ENCODE peak calls at places on chromosomes 16 and 17, in seven cellular contexts. H is OCI-LY7, T is psoas muscle, Y is breast epithelium, X is left ventricle myocardium inferior, S is adrenal gland, F is GM12865. U is an unnamed sample.

GRCh38 chr17:42698736-42699414 is 16.5 kb downstream of the CNTNAP1 start:
- DNase-seq in T (no peak), Y (no peak), F (no peak), H (no peak), X (peak; percentile 28), S (peak; percentile 77), U (no peak)

GRCh38 chr16:2160915-2161551 is 5.5 kb downstream of the TRAF7 start:
- DNase-seq in H (no peak), X (peak; percentile 58), T (peak; percentile 80), F (peak; percentile 79), Y (no peak), S (no peak), U (no peak)

GRCh38 chr16:11547517-11547916 is 39.2 kb downstream of the LITAF start:
- DNase-seq in S (no peak), H (no peak), T (no peak), F (no peak), X (no peak), Y (peak; percentile 61), U (no peak)

GRCh38 chr16:74271879-74272278 is 24.7 kb upstream of the PSMD7 start:
- DNase-seq in F (no peak), H (no peak), Y (no peak), X (no peak), S (no peak), T (no peak), U (no peak)

GRCh38 chr16:86427327-86427935 is 82.9 kb upstream of the FOXF1 start:
- DNase-seq in F (no peak), X (no peak), T (no peak), Y (no peak), S (no peak), H (no peak), U (no peak)

GRCh38 chr17:45782889-45783592 is 1.1 kb upstream of the CRHR1 start:
- DNase-seq in H (no peak), F (no peak), T (peak; percentile 35), S (peak; percentile 4), Y (no peak), X (no peak), U (no peak)

GRCh38 chr16:58021661-58022551 is 3.6 kb upstream of the MMP15 start:
- DNase-seq in X (peak; percentile 11), T (no peak), F (no peak), S (no peak), H (no peak), Y (no peak), U (no peak)

GRCh38 chr17:73343168-73343634 is 31.4 kb upstream of the CDC42EP4 start:
- DNase-seq in Y (peak; percentile 59), T (peak; percentile 65), H (no peak), S (no peak), F (no peak), X (peak; percentile 69), U (peak; percentile 89)

GRCh38 chr16:89890200-89890599 is 16.8 kb downstream of the TCF25 start:
- DNase-seq in F (no peak), X (no peak), Y (no peak), T (no peak), S (peak; percentile 29), H (no peak), U (no peak)

GRCh38 chr17:48444531-48445247 is 14.7 kb upstream of the SKAP1 start:
- DNase-seq in T (no peak), S (no peak), Y (no peak), H (peak; percentile 45), X (no peak), F (peak; percentile 42), U (peak; percentile 63)

GRCh38 chr16:2023098-2023925 is 3.4 kb upstream of the NHERF2 start:
- DNase-seq in F (peak; percentile 92), H (peak; percentile 89), T (peak; percentile 93), X (peak; percentile 94), S (peak; percentile 94), Y (peak; percentile 85), U (peak; percentile 98)

GRCh38 chr16:85437161-85438052 is 175.7 kb upstream of the GSE1 start:
- DNase-seq in S (no peak), F (no peak), X (no peak), H (no peak), Y (peak; percentile 69), T (no peak), U (no peak)

GRCh38 chr16:80121522-80121909 is 419.3 kb upstream of the DYNLRB2 start:
- DNase-seq in X (no peak), F (no peak), Y (no peak), S (no peak), T (no peak), H (no peak), U (no peak)

GRCh38 chr17:4610656-4611055 is 26.3 kb downstream of the SMTNL2 start:
- DNase-seq in X (no peak), H (no peak), Y (no peak), S (no peak), T (no peak), F (no peak), U (no peak)

GRCh38 chr16:67862623-67863583 is 9.9 kb upstream of the EDC4 start:
- DNase-seq in H (no peak), F (no peak), X (peak; percentile 77), T (peak; percentile 83), S (peak; percentile 89), Y (no peak), U (no peak)

GRCh38 chr16:67442581-67443255 is 11.8 kb downstream of the HSD11B2 start:
- DNase-seq in S (no peak), H (no peak), T (no peak), F (no peak), X (no peak), Y (no peak), U (no peak)

GRCh38 chr16:49608095-49608494 is 234.5 kb downstream of the C16orf78 start:
- DNase-seq in Y (no peak), S (no peak), T (no peak), F (no peak), X (no peak), H (no peak), U (no peak)

GRCh38 chr17:38562903-38563302 is 42.8 kb downstream of the SRCIN1 start:
- DNase-seq in S (no peak), H (no peak), F (no peak), X (no peak), T (no peak), Y (no peak), U (no peak)

GRCh38 chr16:24577167-24577566 is 37.8 kb downstream of the RBBP6 start:
- DNase-seq in X (no peak), Y (no peak), H (no peak), T (no peak), F (no peak), S (no peak), U (no peak)

GRCh38 chr16:73124097-73124652 is 76.2 kb upstream of the ZFHX3 start:
- DNase-seq in H (no peak), T (no peak), S (no peak), F (no peak), Y (no peak), X (no peak), U (no peak)

GRCh38 chr17:74715144-74715543 is 2.4 kb upstream of the CD300LF start:
- DNase-seq in T (no peak), H (no peak), F (no peak), X (no peak), S (no peak), Y (no peak), U (no peak)

GRCh38 chr16:88613293-88613692 is 25.1 kb upstream of the IL17C start:
- DNase-seq in T (no peak), F (no peak), Y (no peak), X (no peak), H (no peak), S (no peak), U (no peak)

GRCh38 chr16:88606146-88606757 is 32.1 kb upstream of the IL17C start:
- DNase-seq in H (no peak), T (no peak), X (no peak), Y (no peak), S (no peak), F (no peak), U (no peak)

GRCh38 chr16:88608076-88608475 is 30.3 kb upstream of the IL17C start:
- DNase-seq in T (no peak), X (no peak), F (no peak), H (no peak), Y (no peak), S (no peak), U (no peak)

GRCh38 chr16:88611220-88611821 is 27.1 kb upstream of the IL17C start:
- DNase-seq in X (no peak), F (no peak), S (no peak), T (no peak), Y (no peak), H (no peak), U (no peak)

DNA sequence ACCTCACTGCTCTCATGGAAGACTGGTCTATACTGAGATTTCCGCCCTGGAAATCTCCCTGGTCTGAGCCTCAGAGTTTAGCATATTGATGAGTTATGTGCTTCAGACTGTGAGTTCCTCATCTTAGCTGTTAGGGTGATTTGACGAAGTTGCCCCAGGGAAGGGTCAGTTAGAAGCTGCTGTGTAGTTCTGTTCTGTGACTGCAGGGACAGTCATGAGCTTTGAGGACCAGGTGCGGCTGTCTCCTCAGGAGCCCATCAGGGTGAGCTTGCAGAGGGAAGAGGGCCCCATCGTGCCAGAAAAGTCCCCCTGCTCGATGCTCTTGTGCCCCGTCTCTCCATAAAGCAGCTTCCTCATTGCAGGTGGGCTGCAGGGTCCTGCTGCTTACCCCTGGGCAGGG is 28.3 kb upstream of the IL17C start:
- DNase-seq in H (peak; percentile 12), F (no peak), T (no peak), Y (no peak), X (no peak), S (no peak), U (no peak)
- TF ChIP-seq CTCF in H (peak; percentile 44), F (peak; percentile 10), T (no peak), Y (no peak), X (no peak), S (no peak), U (no peak)

DNA sequence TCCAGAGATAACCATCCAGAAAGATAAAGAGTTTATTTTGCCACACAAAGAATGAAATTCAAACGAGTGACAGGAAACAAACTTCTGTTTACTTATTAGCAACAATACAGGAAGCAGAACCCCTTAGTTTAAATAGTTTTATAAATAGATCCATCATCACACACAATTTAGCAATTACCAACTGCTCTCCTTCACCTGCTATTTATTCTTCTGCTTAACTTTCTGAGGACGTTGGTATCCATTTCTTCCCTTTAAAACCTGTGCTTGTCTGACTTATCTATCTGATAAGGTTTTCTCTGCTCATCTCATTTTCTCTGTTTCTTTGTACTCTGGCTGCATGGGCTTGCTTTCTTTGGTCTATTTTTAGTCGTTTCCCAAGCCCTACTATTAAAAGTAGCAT is 4.3 kb upstream of the ADAMTS18 start:
- DNase-seq in Y (no peak), H (no peak), F (no peak), X (no peak), T (no peak), S (no peak), U (no peak)
- TF ChIP-seq CTCF in Y (no peak), H (no peak), F (no peak), X (no peak), T (no peak), S (no peak), U (no peak)

DNA sequence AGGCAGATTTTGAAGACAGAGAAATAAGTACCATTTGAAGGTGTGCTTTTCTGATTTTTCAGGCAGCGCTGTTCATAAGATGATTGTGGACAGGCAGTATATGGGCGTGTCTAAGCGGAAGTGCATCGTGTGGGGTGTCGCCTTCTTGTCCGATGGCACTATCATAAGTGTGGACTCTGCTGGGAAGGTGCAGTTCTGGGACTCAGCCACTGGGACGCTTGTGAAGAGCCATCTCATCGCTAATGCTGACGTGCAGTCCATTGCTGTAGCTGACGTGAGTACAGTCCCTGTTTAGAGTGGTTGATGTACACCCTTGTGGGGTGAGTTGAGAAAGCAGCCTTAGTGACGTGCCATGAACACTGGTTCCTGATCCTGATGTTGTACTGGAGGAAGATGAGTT is 10.7 kb downstream of the UTP4 start:
- DNase-seq in F (no peak), H (no peak), X (no peak), T (no peak), Y (no peak), S (no peak), U (no peak)
- TF ChIP-seq CTCF in F (no peak), H (no peak), X (no peak), T (no peak), Y (no peak), S (no peak), U (no peak)

GRCh38 chr17:64148699-64149098 is 18.8 kb upstream of the ERN1 start:
- DNase-seq in T (peak; percentile 50), Y (no peak), S (no peak), X (no peak), H (peak; percentile 53), F (peak; percentile 22), U (peak; percentile 76)
- TF ChIP-seq CTCF in T (peak; percentile 34), Y (no peak), S (no peak), X (peak; percentile 54), H (no peak), F (no peak), U (peak; percentile 40)